ENCODE peak calls at places on chromosomes 12 and 14, in eight cellular contexts. O is foreskin fibroblast, W is lower leg skin, M is NCI-H345, S is T-helper 9 cell, F is ELR, H is fibroblast of the aortic adventitia, T is progenitor cell of endocrine pancreas. K is an unnamed sample.
A peak's percentile ranks its signal among the peaks of the same experiment; 100 is the strongest.

GRCh38 chr12:66066071-66066928 is 64.2 kb downstream of the LLPH start:
- DNase-seq in W (no peak), M (peak; percentile 34), S (no peak), T (no peak), F (peak; percentile 54), O (peak; percentile 46), H (peak; percentile 72), K (no peak)

GRCh38 chr12:107319536-107320030 is 226.2 kb upstream of the CRY1 start:
- DNase-seq in S (peak; percentile 10), W (no peak), O (no peak), H (no peak), T (no peak), F (peak; percentile 51), M (peak; percentile 49), K (no peak)

GRCh38 chr12:26088999-26089398 is 35.8 kb downstream of the BHLHE41 start:
- DNase-seq in S (no peak), F (no peak), M (no peak), O (no peak), W (no peak), H (no peak), T (no peak), K (no peak)

GRCh38 chr12:71599213-71599612 is 64.4 kb downstream of the ZFC3H1 start:
- DNase-seq in F (no peak), O (no peak), M (peak; percentile 38), W (no peak), S (no peak), H (no peak), T (no peak), K (no peak)

GRCh38 chr12:9948606-9949286 is 16.6 kb upstream of the CLEC2A start:
- DNase-seq in O (no peak), H (no peak), W (no peak), T (no peak), F (no peak), S (no peak), M (no peak), K (no peak)

GRCh38 chr12:53696285-53696654 is 20.4 kb upstream of the ATP5MC2 start:
- DNase-seq in S (no peak), H (peak; percentile 54), F (peak; percentile 92), M (peak; percentile 94), T (peak; percentile 28), W (peak; percentile 83), O (peak; percentile 59), K (no peak)

GRCh38 chr12:64968989-64969819 is 144.8 kb downstream of the TBC1D30 start:
- DNase-seq in W (no peak), H (peak; percentile 36), T (no peak), O (peak; percentile 52), M (no peak), F (peak; percentile 68), S (no peak), K (no peak)

GRCh38 chr12:118371354-118372282 is 1.1 kb downstream of the TAOK3 start:
- DNase-seq in T (peak; percentile 14), W (no peak), O (no peak), M (no peak), H (no peak), S (peak; percentile 4), F (peak; percentile 53), K (peak; percentile 1)

GRCh38 chr12:77377116-77377515 is 311.7 kb upstream of the E2F7 start:
- DNase-seq in T (no peak), W (no peak), S (no peak), O (peak; percentile 75), F (peak; percentile 8), H (peak; percentile 63), M (no peak), K (no peak)

GRCh38 chr14:71780822-71781221 is 151.4 kb upstream of the RGS6 start:
- DNase-seq in O (no peak), T (no peak), H (no peak), M (no peak), S (no peak), F (no peak), W (no peak), K (no peak)

GRCh38 chr14:60653388-60653690 is 4.1 kb upstream of the SIX1 start:
- DNase-seq in H (no peak), F (no peak), T (no peak), S (no peak), M (no peak), W (no peak), O (no peak), K (no peak)

GRCh38 chr12:12449533-12450025 is 92.7 kb downstream of the BORCS5 start:
- DNase-seq in M (no peak), H (no peak), O (peak; percentile 39), S (no peak), T (no peak), F (no peak), W (peak; percentile 54), K (no peak)

GRCh38 chr12:100184549-100184948 is 16.1 kb upstream of the ACTR6 start:
- DNase-seq in T (no peak), W (no peak), O (no peak), S (no peak), F (no peak), M (no peak), H (no peak), K (no peak)

GRCh38 chr12:87529386-87529785 is 499.8 kb downstream of the C12orf50 start:
- DNase-seq in F (no peak), H (no peak), W (no peak), O (no peak), M (peak; percentile 16), T (no peak), S (no peak), K (no peak)

GRCh38 chr12:69435644-69436043 is 34.5 kb upstream of the FRS2 start:
- DNase-seq in H (peak; percentile 90), T (no peak), F (no peak), M (no peak), S (no peak), W (no peak), O (no peak), K (no peak)

GRCh38 chr12:92987846-92988621 is 58.9 kb upstream of the EEA1 start:
- DNase-seq in T (no peak), H (no peak), F (no peak), S (no peak), O (no peak), M (no peak), W (no peak), K (no peak)

GRCh38 chr14:56796259-56796658 is 14.0 kb downstream of the OTX2 start:
- DNase-seq in H (no peak), M (peak; percentile 5), F (no peak), S (no peak), O (no peak), W (no peak), T (no peak), K (no peak)

GRCh38 chr12:27578689-27579372 is 54.8 kb downstream of the PPFIBP1 start:
- DNase-seq in H (no peak), O (no peak), W (no peak), S (no peak), T (no peak), F (no peak), M (no peak), K (no peak)

GRCh38 chr12:54040148-54040494 is 7.3 kb downstream of the HOXC5 start:
- DNase-seq in W (no peak), H (no peak), S (no peak), O (no peak), M (no peak), F (peak; percentile 27), T (no peak), K (no peak)

GRCh38 chr14:79631276-79631675 is 580.0 kb downstream of the DIO2 start:
- DNase-seq in O (no peak), M (no peak), H (no peak), S (no peak), T (no peak), W (no peak), F (no peak), K (peak; percentile 5)

GRCh38 chr12:7935773-7936581 is at the start of gene SLC2A3:
- DNase-seq in S (peak; percentile 66), W (peak; percentile 78), F (peak; percentile 94), O (peak; percentile 89), T (no peak), H (peak; percentile 97), M (no peak), K (peak; percentile 93)

GRCh38 chr12:71756054-71756675 is 1.5 kb downstream of the RAB21 start:
- DNase-seq in O (no peak), F (peak; percentile 10), W (no peak), T (no peak), H (peak; percentile 37), S (no peak), M (no peak), K (no peak)

GRCh38 chr14:73846944-73847343 is 4.7 kb upstream of the PTGR2 start:
- DNase-seq in F (no peak), S (no peak), M (no peak), H (no peak), W (no peak), O (no peak), T (no peak), K (no peak)

GRCh38 chr12:72282721-72283120 is 10.6 kb downstream of the TRHDE start:
- DNase-seq in M (no peak), S (no peak), T (no peak), H (no peak), W (no peak), O (no peak), F (peak; percentile 75), K (no peak)

K was measured in T-helper 1 cell.